ENCODE peak calls at places on chromosomes 4 and X, in four cellular contexts. K is astrocyte of the spinal cord; W is KBM-7; E is stimulated activated CD8-positive, alpha-beta memory T cell treated with anti-CD3 and anti-CD28 coated beads, Interleukin-7, amount 100 ng/mL, for 48 hours. N is an unnamed sample.

GRCh38 chrX:25524150-25524549 is 508.4 kb upstream of the ARX start:
- DNase-seq in K (peak), W (no peak), E (no peak), N (no peak)

GRCh38 chr4:39469429-39470077 is 10.7 kb downstream of the LIAS start:
- DNase-seq in K (peak), W (peak), E (no peak), N (no peak)

GRCh38 chr4:155403886-155404285 is 27.1 kb upstream of the MAP9 start:
- DNase-seq in K (peak), W (peak), E (no peak), N (no peak)

GRCh38 chr4:81827568-81828202 is 356.0 kb upstream of the RASGEF1B start:
- DNase-seq in K (no peak), W (no peak), E (no peak), N (no peak)

GRCh38 chrX:120253784-120254183 is 3.2 kb downstream of the ZBTB33 start:
- DNase-seq in K (no peak), W (no peak), E (no peak), N (no peak)

GRCh38 chr4:24896977-24897376 is 15.9 kb downstream of the CCDC149 start:
- DNase-seq in K (no peak), W (no peak), E (no peak), N (no peak)

GRCh38 chr4:153541426-153542096 is 75.4 kb downstream of the TMEM131L start:
- DNase-seq in K (peak), W (no peak), E (no peak), N (no peak)

GRCh38 chr4:4860803-4861591 is 1.5 kb downstream of the MSX1 start:
- DNase-seq in K (peak), W (no peak), E (no peak), N (peak)

GRCh38 chrX:103886624-103887023 is 54.6 kb upstream of the RAB9B start:
- DNase-seq in K (no peak), W (no peak), E (no peak), N (no peak)

GRCh38 chrX:129665916-129666644 is 11.3 kb upstream of the APLN start:
- DNase-seq in K (peak), W (no peak), E (no peak), N (no peak)

GRCh38 chr4:6714954-6715353 is 1.0 kb upstream of the BLOC1S4 start:
- DNase-seq in K (no peak), W (peak), E (no peak), N (no peak)

GRCh38 chr4:97330915-97331314 is 812.4 kb downstream of the STPG2 start:
- DNase-seq in K (no peak), W (no peak), E (no peak), N (no peak)

GRCh38 chr4:90979551-90979950 is 852.4 kb downstream of the CCSER1 start:
- DNase-seq in K (no peak), W (no peak), E (no peak), N (no peak)

GRCh38 chr4:146916479-146917076 is 29.1 kb downstream of the TTC29 start:
- DNase-seq in K (peak), W (peak), E (no peak), N (no peak)

GRCh38 chr4:78652282-78652876 is 100.8 kb downstream of the ANXA3 start:
- DNase-seq in K (peak), W (no peak), E (no peak), N (no peak)